ENCODE peak calls at places on chromosomes 4 and X, in nine cellular contexts. C is ovary, P is IMR-90, S is tibial nerve, H is stomach, J is spleen, O is upper lobe of left lung, D is HCT116, M is breast epithelium. I is an unnamed sample.

GRCh38 chr4:1337376-1337831 is 9.6 kb upstream of the UVSSA start:
- DNase-seq in C (no peak), P (peak; percentile 51), S (no peak), H (peak; percentile 57), J (peak; percentile 55), O (no peak), D (peak; percentile 47), M (no peak), I (peak; percentile 39)

GRCh38 chrX:114599903-114600302 is 16.0 kb downstream of the HTR2C start:
- DNase-seq in C (no peak), P (no peak), S (no peak), H (no peak), J (no peak), O (no peak), D (no peak), M (no peak), I (no peak)

GRCh38 chrX:41553688-41554087 is 106.5 kb downstream of the NYX start:
- DNase-seq in C (no peak), P (peak; percentile 69), S (no peak), H (no peak), J (no peak), O (no peak), D (no peak), M (no peak), I (no peak)

GRCh38 chr4:151675366-151676060 is 85.3 kb downstream of the GATB start:
- DNase-seq in C (peak; percentile 32), P (no peak), S (no peak), H (no peak), J (no peak), O (no peak), D (no peak), M (no peak), I (no peak)

GRCh38 chr4:38013461-38014366 is 53.5 kb downstream of the PTTG2 start:
- DNase-seq in C (no peak), P (peak; percentile 55), S (no peak), H (peak; percentile 85), J (no peak), O (no peak), D (peak; percentile 31), M (no peak), I (peak; percentile 73)

GRCh38 chrX:9786839-9787635 is 808 bp downstream of the SHROOM2 start:
- DNase-seq in C (peak; percentile 54), P (no peak), S (no peak), H (no peak), J (peak; percentile 62), O (no peak), D (no peak), M (no peak), I (no peak)

GRCh38 chrX:39016551-39016950 is 215.3 kb downstream of the MID1IP1 start:
- DNase-seq in C (no peak), P (no peak), S (no peak), H (peak; percentile 34), J (no peak), O (no peak), D (no peak), M (no peak), I (peak; percentile 25)

GRCh38 chr4:107153228-107153627 is 117.1 kb upstream of the DKK2 start:
- DNase-seq in C (no peak), P (no peak), S (no peak), H (no peak), J (no peak), O (no peak), D (no peak), M (no peak), I (no peak)

GRCh38 chrX:103847174-103847870 is 15.3 kb upstream of the RAB9B start:
- DNase-seq in C (no peak), P (peak; percentile 26), S (no peak), H (no peak), J (no peak), O (no peak), D (no peak), M (no peak), I (no peak)

GRCh38 chr4:140757220-140757607 is 1.0 kb upstream of the TBC1D9 start:
- DNase-seq in C (no peak), P (no peak), S (no peak), H (no peak), J (no peak), O (no peak), D (no peak), M (no peak), I (no peak)

GRCh38 chr4:48967101-48967500 is 19.0 kb upstream of the CWH43 start:
- DNase-seq in C (no peak), P (peak; percentile 1), S (no peak), H (no peak), J (no peak), O (no peak), D (no peak), M (no peak), I (no peak)

GRCh38 chr4:8201341-8201781 is 2.3 kb downstream of the SH3TC1 start:
- DNase-seq in C (no peak), P (no peak), S (no peak), H (no peak), J (peak; percentile 89), O (peak; percentile 69), D (no peak), M (no peak), I (no peak)
- TF ChIP-seq POLR2A in C (no peak), P (no peak), S (no peak), H (no peak), J (no peak), O (no peak), D (no peak), M (no peak), I (no peak)

GRCh38 chrX:46318551-46318950 is 226.7 kb downstream of the ZNF674 start:
- DNase-seq in C (no peak), P (no peak), S (no peak), H (no peak), J (no peak), O (no peak), D (no peak), M (no peak), I (no peak)
- H3K4me1 ChIP-seq in C (no peaks in the 10 kb centered on the region), P (no peaks in the 10 kb centered on the region), S (no peaks in the 10 kb centered on the region), H (no peaks in the 10 kb centered on the region), J (no peaks in the 10 kb centered on the region), O (no peaks in the 10 kb centered on the region), D (peaks cover 58% of the 10 kb centered on the region), M (no peaks in the 10 kb centered on the region), I (no peaks in the 10 kb centered on the region)

GRCh38 chrX:53281321-53281822 is at the start of gene IQSEC2:
- DNase-seq in C (peak; percentile 92), P (peak; percentile 77), S (peak; percentile 67), H (peak; percentile 86), J (peak; percentile 79), O (peak; percentile 95), D (peak; percentile 48), M (peak; percentile 67), I (peak; percentile 63)
- TF ChIP-seq POLR2A in C (peak; percentile 13), P (no peak), S (peak; percentile 35), H (no peak), J (no peak), O (no peak), D (no peak), M (no peak), I (no peak)

GRCh38 chr4:152849350-152849749 is 69.6 kb downstream of the ARFIP1 start:
- DNase-seq in C (no peak), P (no peak), S (no peak), H (no peak), J (no peak), O (no peak), D (no peak), M (no peak), I (no peak)
- H3K4me1 ChIP-seq in C (no peaks in the 10 kb centered on the region), P (peaks cover 2% of the 10 kb centered on the region), S (peaks cover 9% of the 10 kb centered on the region), H (no peaks in the 10 kb centered on the region), J (peaks cover 26% of the 10 kb centered on the region), O (peaks cover 16% of the 10 kb centered on the region), D (no peaks in the 10 kb centered on the region), M (no peaks in the 10 kb centered on the region), I (no peaks in the 10 kb centered on the region)

DNA sequence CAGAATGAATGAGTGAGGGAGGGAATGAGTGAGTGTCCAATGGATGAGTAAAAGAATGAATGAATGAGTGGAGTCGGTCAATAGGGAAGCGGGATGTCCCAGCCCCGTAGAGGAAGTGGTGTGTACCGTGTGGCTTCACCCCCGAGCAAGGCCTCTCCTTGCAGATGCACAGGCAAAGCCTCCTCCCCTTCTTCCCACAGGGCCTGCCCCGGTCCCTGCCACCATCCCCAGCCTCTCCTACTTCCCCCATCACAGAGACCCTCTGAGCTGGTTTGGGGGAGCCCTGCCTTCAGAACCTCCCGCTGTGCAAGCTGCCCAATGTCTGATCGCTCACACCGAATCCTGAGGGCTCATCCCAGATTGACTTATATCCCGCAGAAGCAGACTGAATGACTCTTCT is 13.6 kb downstream of the HTRA3 start:
- DNase-seq in C (no peak), P (no peak), S (no peak), H (no peak), J (peak; percentile 68), O (no peak), D (no peak), M (no peak), I (no peak)
- TF ChIP-seq POLR2A in C (no peak), P (no peak), S (no peak), H (no peak), J (no peak), O (no peak), D (no peak), M (no peak), I (no peak)

DNA sequence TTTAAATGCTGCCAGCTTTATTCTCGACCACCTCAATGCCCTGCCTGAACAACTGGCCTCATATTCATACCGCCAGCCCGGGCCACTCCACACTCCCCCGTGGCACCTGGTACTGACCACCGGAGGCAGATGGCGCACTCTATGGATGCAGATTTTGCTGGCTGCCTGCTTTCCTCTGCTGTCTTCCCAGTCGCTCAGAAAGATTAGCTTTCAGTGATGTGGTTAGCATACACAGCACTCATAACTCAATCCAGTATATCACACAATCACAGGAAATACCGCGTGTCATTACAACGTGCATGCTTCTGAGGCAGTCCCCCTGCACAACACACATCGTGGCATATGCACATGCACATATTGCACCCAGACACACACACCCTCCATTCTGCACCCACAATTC is 147.2 kb upstream of the BCOR start:
- DNase-seq in C (no peak), P (peak; percentile 14), S (no peak), H (no peak), J (no peak), O (no peak), D (no peak), M (no peak), I (no peak)
- H3K4me1 ChIP-seq in C (no peaks in the 10 kb centered on the region), P (peaks cover 6% of the 10 kb centered on the region), S (peaks cover 13% of the 10 kb centered on the region), H (no peaks in the 10 kb centered on the region), J (peaks cover 9% of the 10 kb centered on the region), O (peaks cover 10% of the 10 kb centered on the region), D (no peaks in the 10 kb centered on the region), M (no peaks in the 10 kb centered on the region), I (no peaks in the 10 kb centered on the region)

GRCh38 chrX:150898343-150899190 is at the start of gene CD99L2:
- DNase-seq in C (peak; percentile 90), P (peak; percentile 78), S (peak; percentile 84), H (peak; percentile 92), J (peak; percentile 96), O (peak; percentile 99), D (peak; percentile 61), M (peak; percentile 74), I (peak; percentile 93)
- TF ChIP-seq POLR2A in C (no peak), P (peak; percentile 66), S (peak; percentile 35), H (no peak), J (no peak), O (no peak), D (peak; percentile 39), M (no peak), I (peak; percentile 26)

GRCh38 chr4:184815046-184815877 is 10.5 kb downstream of the ACSL1 start:
- DNase-seq in C (peak; percentile 63), P (peak; percentile 74), S (peak; percentile 48), H (peak; percentile 92), J (peak; percentile 84), O (no peak), D (peak; percentile 60), M (peak; percentile 83), I (peak; percentile 91)
- H3K4me1 ChIP-seq in C (peaks cover 5% of the 10 kb centered on the region), P (peaks cover 7% of the 10 kb centered on the region), S (peaks cover 81% of the 10 kb centered on the region), H (peaks cover 40% of the 10 kb centered on the region), J (peaks cover 99% of the 10 kb centered on the region), O (peaks cover 58% of the 10 kb centered on the region), D (peaks cover 19% of the 10 kb centered on the region), M (peaks cover 7% of the 10 kb centered on the region), I (no peaks in the 10 kb centered on the region)

GRCh38 chr4:169010125-169011023 is at the start of gene CBR4:
- DNase-seq in C (peak; percentile 96), P (peak; percentile 99), S (peak; percentile 93), H (peak; percentile 98), J (peak; percentile 100), O (peak; percentile 97), D (peak; percentile 96), M (peak; percentile 98), I (peak; percentile 99)
- TF ChIP-seq POLR2A in C (peak; percentile 65), P (peak; percentile 86), S (peak; percentile 89), H (peak; percentile 92), J (peak; percentile 58), O (peak; percentile 93), D (peak; percentile 86), M (peak; percentile 62), I (peak; percentile 85)

I was measured in right lobe of liver.